ENCODE peak calls at places on chromosomes 3 and 15, in seven cellular contexts. B, L, S, O, E, X and N are unnamed samples.

GRCh38 chr3:152307829-152308474 is 39.2 kb downstream of the MBNL1 start:
- DNase-seq in B (peak), L (peak), S (no peak), O (no peak), E (no peak), X (peak), N (peak)

GRCh38 chr15:75727851-75728715 is 15.4 kb upstream of the CSPG4 start:
- DNase-seq in B (peak), L (peak), S (peak), O (peak), E (peak), X (peak), N (no peak)

GRCh38 chr15:40436116-40436891 is 4.4 kb upstream of the BAHD1 start:
- DNase-seq in B (peak), L (no peak), S (no peak), O (no peak), E (no peak), X (no peak), N (no peak)

GRCh38 chr3:136728918-136729317 is 23.3 kb downstream of the STAG1 start:
- DNase-seq in B (peak), L (no peak), S (no peak), O (no peak), E (no peak), X (no peak), N (peak)

GRCh38 chr3:164451083-164451910 is 627.0 kb downstream of the SI start:
- DNase-seq in B (peak), L (no peak), S (no peak), O (no peak), E (no peak), X (no peak), N (peak)

GRCh38 chr15:58103482-58103881 is 34.7 kb upstream of the AQP9 start:
- DNase-seq in B (no peak), L (no peak), S (no peak), O (no peak), E (no peak), X (no peak), N (no peak)

GRCh38 chr3:152474585-152474984 is 205.9 kb downstream of the MBNL1 start:
- DNase-seq in B (peak), L (peak), S (no peak), O (peak), E (no peak), X (peak), N (peak)

GRCh38 chr15:39578851-39579486 is 1.9 kb upstream of the THBS1 start:
- DNase-seq in B (no peak), L (no peak), S (no peak), O (no peak), E (no peak), X (peak), N (no peak)

GRCh38 chr3:165523801-165524200 is 313.4 kb downstream of the BCHE start:
- DNase-seq in B (no peak), L (peak), S (no peak), O (no peak), E (no peak), X (no peak), N (peak)

GRCh38 chr3:15051531-15051930 is 13.6 kb downstream of the MRPS25 start:
- DNase-seq in B (peak), L (peak), S (no peak), O (peak), E (peak), X (peak), N (peak)

GRCh38 chr15:101025116-101025885 is 106.1 kb downstream of the LRRK1 start:
- DNase-seq in B (peak), L (no peak), S (no peak), O (no peak), E (peak), X (no peak), N (no peak)

GRCh38 chr3:29384640-29385039 is 103.8 kb downstream of the RBMS3 start:
- DNase-seq in B (peak), L (no peak), S (no peak), O (no peak), E (no peak), X (no peak), N (peak)

GRCh38 chr15:70523192-70523591 is 240.2 kb downstream of the UACA start:
- DNase-seq in B (peak), L (no peak), S (no peak), O (no peak), E (no peak), X (no peak), N (no peak)

GRCh38 chr15:40310001-40310959 is 2.5 kb upstream of the PLCB2 start:
- DNase-seq in B (peak), L (peak), S (peak), O (peak), E (peak), X (peak), N (no peak)

GRCh38 chr15:29133791-29134190 is 135.8 kb downstream of the NSMCE3 start:
- DNase-seq in B (no peak), L (no peak), S (no peak), O (no peak), E (no peak), X (no peak), N (no peak)

GRCh38 chr3:121295966-121296365 is 249.8 kb downstream of the POLQ start:
- DNase-seq in B (no peak), L (peak), S (no peak), O (no peak), E (no peak), X (no peak), N (no peak)

GRCh38 chr15:52114656-52115055 is 2.1 kb upstream of the BCL2L10 start:
- DNase-seq in B (peak), L (no peak), S (no peak), O (no peak), E (no peak), X (no peak), N (no peak)

GRCh38 chr3:140420621-140421357 is 257.1 kb upstream of the TRIM42 start:
- DNase-seq in B (peak), L (no peak), S (no peak), O (no peak), E (no peak), X (no peak), N (peak)

GRCh38 chr3:9397911-9398714 is 698 bp downstream of the SETD5 start:
- DNase-seq in B (peak), L (no peak), S (peak), O (peak), E (peak), X (no peak), N (peak)

GRCh38 chr3:123571264-123571972 is 13.4 kb downstream of the HACD2 start:
- DNase-seq in B (peak), L (no peak), S (no peak), O (no peak), E (no peak), X (no peak), N (no peak)

GRCh38 chr3:51706021-51706485 is 815 bp upstream of the GRM2 start:
- DNase-seq in B (peak), L (no peak), S (no peak), O (no peak), E (no peak), X (no peak), N (no peak)

GRCh38 chr3:194805546-194805945 is 119.9 kb downstream of the FAM43A start:
- DNase-seq in B (peak), L (no peak), S (no peak), O (no peak), E (no peak), X (no peak), N (no peak)

GRCh38 chr15:90101130-90101968 is 919 bp downstream of the IDH2 start:
- DNase-seq in B (peak), L (no peak), S (peak), O (peak), E (peak), X (no peak), N (no peak)

GRCh38 chr3:101836907-101837598 is 12.3 kb upstream of the NFKBIZ start:
- DNase-seq in B (no peak), L (peak), S (peak), O (no peak), E (no peak), X (no peak), N (no peak)

GRCh38 chr3:148757238-148757930 is 59.7 kb downstream of the AGTR1 start:
- DNase-seq in B (no peak), L (no peak), S (no peak), O (no peak), E (no peak), X (no peak), N (peak)

GRCh38 chr3:187212705-187213104 is 15.4 kb downstream of the RTP1 start:
- DNase-seq in B (no peak), L (no peak), S (no peak), O (no peak), E (no peak), X (no peak), N (no peak)

GRCh38 chr15:92974183-92974915 is 74.2 kb downstream of the CHD2 start:
- DNase-seq in B (no peak), L (no peak), S (no peak), O (no peak), E (no peak), X (no peak), N (no peak)

GRCh38 chr3:164459526-164460151 is 618.7 kb downstream of the SI start:
- DNase-seq in B (no peak), L (no peak), S (no peak), O (no peak), E (no peak), X (no peak), N (peak)

GRCh38 chr15:100297812-100298211 is 44.0 kb downstream of the ADAMTS17 start:
- DNase-seq in B (peak), L (no peak), S (no peak), O (no peak), E (no peak), X (no peak), N (no peak)

GRCh38 chr3:106014518-106014917 is 145.7 kb upstream of the CBLB start:
- DNase-seq in B (no peak), L (no peak), S (no peak), O (no peak), E (no peak), X (no peak), N (no peak)

GRCh38 chr3:59573911-59574310 is 524.1 kb upstream of the CFAP20DC start:
- DNase-seq in B (no peak), L (peak), S (peak), O (no peak), E (no peak), X (no peak), N (peak)

GRCh38 chr15:92981333-92981732 is 81.2 kb downstream of the CHD2 start:
- DNase-seq in B (no peak), L (peak), S (no peak), O (no peak), E (no peak), X (no peak), N (no peak)

GRCh38 chr3:13539285-13539625 is 9.7 kb upstream of the FBLN2 start:
- DNase-seq in B (no peak), L (peak), S (no peak), O (no peak), E (no peak), X (no peak), N (peak)

GRCh38 chr3:28915711-28916481 is 365.0 kb upstream of the RBMS3 start:
- DNase-seq in B (peak), L (peak), S (no peak), O (peak), E (no peak), X (peak), N (peak)

GRCh38 chr15:37112171-37112570 is 11.8 kb upstream of the MEIS2 start:
- DNase-seq in B (no peak), L (no peak), S (no peak), O (no peak), E (no peak), X (no peak), N (no peak)

GRCh38 chr15:55894406-55894965 is 98.9 kb downstream of the NEDD4 start:
- DNase-seq in B (no peak), L (no peak), S (no peak), O (no peak), E (no peak), X (no peak), N (no peak)
- H3K27ac ChIP-seq in B (no peak), L (no peak), S (no peak), O (no peak), E (no peak), X (peak), N (no peak)

DNA sequence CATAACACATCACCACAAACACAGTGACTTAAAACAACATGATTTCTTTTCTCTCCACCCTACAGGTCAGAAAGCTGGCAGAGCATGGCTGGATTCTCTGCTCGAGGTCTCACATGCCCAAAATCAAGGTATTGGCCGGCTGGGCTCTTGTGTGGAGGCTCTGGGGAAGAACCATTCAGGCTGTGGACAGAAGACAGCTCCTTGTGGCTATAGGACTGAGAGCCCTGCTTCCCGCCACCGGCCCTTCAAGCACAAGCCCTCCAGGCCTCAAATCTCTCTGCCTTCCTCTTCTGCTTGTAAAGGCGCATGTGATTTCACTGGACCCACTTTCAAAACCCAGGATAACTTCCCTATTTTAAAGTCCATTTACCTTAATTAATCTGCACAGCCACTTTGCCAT is 36.2 kb upstream of the MGLL start:
- DNase-seq in B (no peak), L (no peak), S (no peak), O (no peak), E (no peak), X (no peak), N (no peak)
- H3K4me3 ChIP-seq in B (no peak), L (no peak), S (no peak), O (no peak), E (no peak), X (no peak), N (no peak)

DNA sequence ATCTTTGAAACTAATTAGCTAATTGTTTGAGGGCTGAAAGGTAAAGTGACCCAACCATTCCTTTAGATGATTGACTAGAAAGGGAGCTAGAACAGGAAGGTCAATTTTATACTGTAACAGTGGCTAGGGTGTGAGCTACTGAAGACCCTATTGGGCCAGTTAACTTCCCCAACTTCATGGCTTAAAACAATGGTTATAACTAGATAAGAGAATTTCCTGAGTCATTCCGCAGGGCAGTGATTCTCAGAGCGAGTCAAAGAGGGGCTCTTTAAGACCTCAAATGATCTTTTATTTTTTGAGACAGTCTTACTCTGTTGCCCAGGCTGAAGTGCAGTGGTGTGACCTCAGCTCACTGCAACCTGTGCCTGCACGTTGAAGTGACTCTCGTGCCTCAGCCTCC is 33.7 kb upstream of the TTBK2 start:
- DNase-seq in B (no peak), L (no peak), S (no peak), O (no peak), E (no peak), X (no peak), N (no peak)
- TF ChIP-seq CTCF in B (no peak), L (no peak), S (no peak), O (no peak), E (no peak), X (no peak), N (no peak)

DNA sequence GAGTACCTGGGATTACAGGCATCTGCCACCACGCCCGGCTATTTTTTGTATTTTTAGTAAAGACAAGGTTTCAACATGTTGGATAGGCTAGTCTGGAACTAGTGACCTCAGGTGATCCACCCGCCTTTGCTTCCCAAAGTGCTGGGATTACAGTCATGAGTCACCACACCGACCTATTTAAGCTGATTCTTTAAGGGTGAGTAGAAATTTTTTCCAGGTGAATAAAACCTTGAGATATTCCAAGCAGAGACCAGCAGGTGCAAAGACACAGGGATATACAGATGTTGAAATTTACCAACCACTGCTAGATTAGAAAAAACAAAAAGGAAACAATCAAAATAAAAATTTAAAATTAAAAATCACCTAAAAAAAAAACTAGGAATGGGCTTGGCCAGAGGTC is 74.4 kb upstream of the CHRNB4 start:
- DNase-seq in B (no peak), L (peak), S (no peak), O (no peak), E (no peak), X (no peak), N (no peak)
- H3K27ac ChIP-seq in B (no peak), L (peak), S (no peak), O (no peak), E (no peak), X (peak), N (peak)

GRCh38 chr3:126084667-126085180 is 800 bp upstream of the SLC41A3 start:
- DNase-seq in B (no peak), L (no peak), S (no peak), O (no peak), E (no peak), X (no peak), N (no peak)

GRCh38 chr3:126085841-126086240 is 1.9 kb upstream of the SLC41A3 start:
- DNase-seq in B (no peak), L (no peak), S (no peak), O (no peak), E (no peak), X (no peak), N (no peak)

GRCh38 chr3:126083511-126083912 is 412 bp downstream of the SLC41A3 start:
- DNase-seq in B (peak), L (peak), S (peak), O (peak), E (peak), X (peak), N (no peak)

GRCh38 chr3:126083913-126084514 is at the start of gene SLC41A3:
- DNase-seq in B (peak), L (peak), S (peak), O (peak), E (peak), X (peak), N (peak)

GRCh38 chr3:126085276-126085675 is 1.4 kb upstream of the SLC41A3 start:
- DNase-seq in B (peak), L (no peak), S (no peak), O (no peak), E (no peak), X (no peak), N (no peak)
- H3K4me3 ChIP-seq in B (peak), L (no peak), S (no peak), O (peak), E (no peak), X (no peak), N (no peak)